ENCODE peak calls at places on chromosomes 3 and 15, in five cellular contexts. P is RWPE2, N is Caco-2, W is AG04449, X is natural killer cell. C is an unnamed sample.

GRCh38 chr3:75136100-75136897 is 521.8 kb upstream of the CNTN3 start:
- DNase-seq in N (peak; percentile 29), P (no peak), W (no peak), X (no peak), C (no peak)

GRCh38 chr15:28106294-28107110 is 7.4 kb upstream of the OCA2 start:
- DNase-seq in X (peak; percentile 49), N (no peak), W (no peak), P (peak; percentile 69), C (no peak)

GRCh38 chr3:56725175-56725574 is 42.1 kb upstream of the TASOR start:
- DNase-seq in X (peak; percentile 56), W (no peak), N (no peak), P (no peak), C (no peak)

GRCh38 chr3:80767599-80767998 is 993.8 kb downstream of the GBE1 start:
- DNase-seq in N (no peak), X (no peak), P (no peak), W (no peak), C (no peak)

GRCh38 chr15:61762682-61763081 is 297.6 kb downstream of the VPS13C start:
- DNase-seq in P (no peak), W (no peak), X (no peak), N (no peak), C (no peak)

GRCh38 chr15:80984856-80985255 is 4.8 kb downstream of the MESD start:
- DNase-seq in N (no peak), W (no peak), P (no peak), X (no peak), C (no peak)

GRCh38 chr3:177345049-177345972 is 148.0 kb upstream of the TBL1XR1 start:
- DNase-seq in X (peak; percentile 25), P (peak; percentile 83), N (peak; percentile 69), W (peak; percentile 83), C (no peak)

GRCh38 chr3:123406598-123406997 is 42.3 kb downstream of the ADCY5 start:
- DNase-seq in P (no peak), N (no peak), W (no peak), X (no peak), C (no peak)

GRCh38 chr3:132536442-132537153 is 60.5 kb upstream of the ACKR4 start:
- DNase-seq in W (no peak), N (no peak), P (no peak), X (no peak), C (no peak)
- TF ChIP-seq CTCF in W (peak; percentile 2), N (no peak), P (no peak), X (no peak), C (no peak)

GRCh38 chr15:38857814-38858213 is 293.2 kb upstream of the RASGRP1 start:
- DNase-seq in W (no peak), P (no peak), X (no peak), N (no peak), C (no peak)

GRCh38 chr15:38859574-38859973 is 295.0 kb upstream of the RASGRP1 start:
- DNase-seq in P (no peak), W (no peak), N (no peak), X (no peak), C (no peak)

GRCh38 chr15:38854506-38854905 is 289.9 kb upstream of the RASGRP1 start:
- DNase-seq in W (no peak), N (no peak), P (no peak), X (no peak), C (no peak)

DNA sequence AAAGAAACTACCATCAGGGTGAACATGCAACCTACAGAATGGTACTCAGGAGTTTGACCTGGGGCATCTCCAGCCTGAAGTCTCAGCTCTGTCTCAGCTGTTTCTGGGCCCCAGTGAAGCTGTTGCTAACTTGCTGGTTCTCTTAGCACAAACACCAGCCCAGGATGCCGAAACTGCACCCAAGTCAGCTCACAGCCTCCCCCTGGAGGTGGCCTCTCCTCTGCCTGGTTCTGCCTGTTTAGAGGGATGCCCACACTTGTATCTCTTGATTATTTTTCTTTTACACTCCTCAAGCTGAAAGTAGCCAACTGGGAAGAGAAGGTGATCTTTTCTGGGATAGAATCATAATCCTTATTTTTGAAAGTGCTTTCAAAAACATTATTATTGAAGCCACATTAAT is 289.0 kb upstream of the RASGRP1 start:
- DNase-seq in P (no peak), W (no peak), N (peak; percentile 65), X (no peak), C (no peak)
- TF ChIP-seq CTCF in P (peak; percentile 41), W (peak; percentile 64), N (peak; percentile 43), X (no peak), C (peak; percentile 37)

GRCh38 chr3:50625879-50626182 is 8.9 kb downstream of the MAPKAPK3 start:
- DNase-seq in X (no peak), P (no peak), N (no peak), W (no peak), C (no peak)

GRCh38 chr3:50626406-50626805 is 9.5 kb downstream of the MAPKAPK3 start:
- DNase-seq in N (no peak), X (no peak), P (no peak), W (no peak), C (no peak)

GRCh38 chr3:50628601-50629000 is 11.7 kb downstream of the MAPKAPK3 start:
- DNase-seq in X (no peak), P (no peak), N (no peak), W (no peak), C (no peak)

GRCh38 chr3:50625131-50625878 is 8.4 kb downstream of the MAPKAPK3 start:
- DNase-seq in P (no peak), W (no peak), X (no peak), N (no peak), C (peak; percentile 41)

GRCh38 chr3:50627407-50628051 is 10.6 kb downstream of the MAPKAPK3 start:
- DNase-seq in N (no peak), P (peak; percentile 85), W (no peak), X (no peak), C (no peak)
- TF ChIP-seq CTCF in N (no peak), P (peak; percentile 32), W (peak; percentile 55), X (no peak), C (no peak)

DNA sequence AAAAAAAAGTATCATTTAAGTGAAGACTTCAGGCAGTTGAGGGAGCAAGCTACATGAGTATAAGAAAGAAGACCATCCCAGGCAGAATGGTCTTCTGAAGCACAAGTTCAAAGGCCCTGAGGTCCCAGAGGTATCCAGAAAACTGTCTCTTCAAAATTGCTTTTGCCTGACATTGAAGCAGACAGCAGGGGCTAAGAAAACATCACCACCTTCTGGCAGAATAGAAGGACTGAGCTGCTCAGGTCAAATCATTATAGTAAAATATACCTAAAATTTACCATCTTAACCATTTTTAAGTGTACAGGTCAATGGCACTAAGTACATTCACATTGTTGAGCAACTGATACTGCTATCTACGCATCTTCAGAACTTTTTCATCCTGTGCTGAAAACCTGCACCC is 16.4 kb downstream of the GPR160 start:
- DNase-seq in P (no peak), W (no peak), X (no peak), N (no peak), C (no peak)
- TF ChIP-seq CTCF in P (peak; percentile 45), W (no peak), X (no peak), N (peak; percentile 26), C (peak; percentile 19)

C was measured in D721Med.